ENCODE peak calls at places on chromosome 22, in six cellular contexts. L is effector memory CD8-positive, alpha-beta T cell; Y is neural progenitor cell; S is posterior vena cava; I is T-cell; O is AG20443. N is an unnamed sample.

GRCh38 chr22:37012262-37012904 is 6.9 kb downstream of the TST start:
- DNase-seq in O (no peak), Y (no peak), L (no peak), S (no peak), I (no peak), N (no peak)

GRCh38 chr22:17890892-17891291 is 116.6 kb upstream of the BID start:
- DNase-seq in L (no peak), Y (no peak), S (no peak), I (no peak), O (no peak), N (peak; percentile 35)

GRCh38 chr22:46096051-46096450 is 54.3 kb upstream of the PPARA start:
- DNase-seq in O (no peak), S (no peak), Y (no peak), I (no peak), L (no peak), N (no peak)

GRCh38 chr22:39727541-39727940 is 157.0 kb downstream of the CACNA1I start:
- DNase-seq in O (peak; percentile 44), L (no peak), Y (no peak), I (no peak), S (peak; percentile 64), N (no peak)

GRCh38 chr22:45453764-45454163 is 40.3 kb downstream of the RIBC2 start:
- DNase-seq in I (no peak), O (no peak), L (no peak), S (no peak), Y (no peak), N (no peak)

GRCh38 chr22:42190274-42190673 is 59.7 kb upstream of the CYP2D6 start:
- DNase-seq in S (no peak), L (no peak), Y (no peak), I (no peak), O (no peak), N (no peak)

GRCh38 chr22:42961815-42962214 is 53.1 kb downstream of the PACSIN2 start:
- DNase-seq in L (no peak), Y (no peak), S (no peak), O (peak; percentile 41), I (no peak), N (peak; percentile 31)

GRCh38 chr22:50641696-50642607 is 14.0 kb upstream of the ARSA start:
- DNase-seq in S (peak; percentile 74), O (peak; percentile 45), Y (peak; percentile 82), I (no peak), L (no peak), N (no peak)

GRCh38 chr22:38623357-38623756 is 32.8 kb downstream of the FAM227A start:
- DNase-seq in Y (no peak), L (no peak), S (no peak), O (no peak), I (no peak), N (no peak)